ENCODE peak calls at places on chromosomes 16 and 17, in nine cellular contexts. T, I, O, X, H, P, U, V and R are unnamed samples.

GRCh38 chr17:41048441-41048840 is 1.3 kb upstream of the KRTAP2-1 start:
- DNase-seq in T (no peak), U (no peak), H (no peak), X (no peak), O (no peak), I (no peak), V (no peak), P (peak; percentile 60), R (no peak)

GRCh38 chr17:38534498-38534885 is 71.3 kb downstream of the SRCIN1 start:
- DNase-seq in P (no peak), V (no peak), T (no peak), U (no peak), X (no peak), H (no peak), I (no peak), O (no peak), R (no peak)

GRCh38 chr17:4235372-4236279 is 28.2 kb downstream of the ANKFY1 start:
- DNase-seq in T (no peak), I (no peak), X (no peak), H (no peak), U (no peak), O (no peak), P (peak; percentile 43), V (no peak), R (no peak)

GRCh38 chr16:84690088-84690819 is 9.5 kb upstream of the USP10 start:
- DNase-seq in O (no peak), V (no peak), X (no peak), I (no peak), H (peak; percentile 4), U (no peak), P (no peak), T (no peak), R (no peak)

GRCh38 chr16:72172105-72173034 is at the start of gene PMFBP1:
- DNase-seq in V (peak; percentile 62), X (peak; percentile 18), I (no peak), U (no peak), H (no peak), O (peak; percentile 3), P (peak; percentile 59), T (peak; percentile 39), R (no peak)

GRCh38 chr16:61791465-61791864 is 244.8 kb downstream of the CDH8 start:
- DNase-seq in X (no peak), T (no peak), I (no peak), U (no peak), H (no peak), V (no peak), O (no peak), P (no peak), R (no peak)

GRCh38 chr16:23072084-23072599 is 77.1 kb downstream of the USP31 start:
- DNase-seq in P (peak; percentile 77), O (peak; percentile 56), V (peak; percentile 90), U (no peak), X (peak; percentile 84), T (peak; percentile 88), I (peak; percentile 66), H (no peak), R (peak; percentile 85)

GRCh38 chr17:2235792-2236365 is 67.7 kb downstream of the SMG6 start:
- DNase-seq in P (no peak), X (no peak), O (no peak), V (no peak), U (no peak), T (peak; percentile 46), I (no peak), H (no peak), R (no peak)

GRCh38 chr17:46771601-46772012 is 46.9 kb downstream of the WNT3 start:
- DNase-seq in O (no peak), I (no peak), P (no peak), H (no peak), V (no peak), U (no peak), X (peak; percentile 37), T (no peak), R (no peak)

GRCh38 chr17:28925912-28926365 is 23.1 kb upstream of the DHRS13 start:
- DNase-seq in I (no peak), O (no peak), T (no peak), P (peak; percentile 92), U (no peak), V (peak; percentile 88), H (no peak), X (no peak), R (no peak)

GRCh38 chr17:27974531-27975145 is 67.8 kb upstream of the NLK start:
- DNase-seq in O (no peak), V (no peak), T (no peak), U (no peak), I (no peak), H (no peak), X (no peak), P (no peak), R (no peak)

GRCh38 chr16:22358000-22358399 is 16.4 kb downstream of the CDR2 start:
- DNase-seq in T (no peak), O (no peak), X (no peak), U (no peak), P (no peak), H (no peak), I (no peak), V (peak; percentile 44), R (no peak)

GRCh38 chr16:59748531-59748930 is 1014.4 kb upstream of the GOT2 start:
- DNase-seq in U (no peak), T (no peak), X (no peak), I (no peak), H (no peak), P (no peak), V (no peak), O (no peak), R (no peak)

GRCh38 chr16:456891-457483 is 31.5 kb downstream of the RAB11FIP3 start:
- DNase-seq in X (no peak), I (no peak), T (no peak), H (no peak), V (peak; percentile 56), P (peak; percentile 56), O (no peak), U (no peak), R (peak; percentile 70)
- H3K4me3 ChIP-seq in X (no peak overlapping the region), I (no peak overlapping the region), T (peak overlapping the region; percentile 43), H (no peak overlapping the region), V (no peak overlapping the region), P (no peak overlapping the region), O (no peak overlapping the region), U (no peak overlapping the region), R (no peak overlapping the region)

GRCh38 chr16:6265956-6266355 is 1066.7 kb upstream of the RBFOX1 start:
- DNase-seq in O (no peak), V (no peak), T (no peak), H (no peak), I (no peak), P (no peak), U (no peak), X (no peak), R (no peak)
- H3K27ac ChIP-seq in O (no peak overlapping the region), V (no peak overlapping the region), T (no peak overlapping the region), H (no peak overlapping the region), I (no peak overlapping the region), P (no peak overlapping the region), U (no peak overlapping the region), X (no peak overlapping the region), R (no peak overlapping the region)

GRCh38 chr17:80101160-80101945 is at the start of gene GAA:
- DNase-seq in U (peak; percentile 68), I (peak; percentile 78), V (peak; percentile 83), T (peak; percentile 89), P (peak; percentile 76), X (peak; percentile 88), O (peak; percentile 91), H (peak; percentile 97), R (peak; percentile 93)
- TF ChIP-seq POLR2A in U (peak; percentile 79), I (no peak), V (peak; percentile 82), T (peak; percentile 82), P (peak; percentile 50), X (no peak), O (peak; percentile 93), H (no peak), R (peak; percentile 65)

DNA sequence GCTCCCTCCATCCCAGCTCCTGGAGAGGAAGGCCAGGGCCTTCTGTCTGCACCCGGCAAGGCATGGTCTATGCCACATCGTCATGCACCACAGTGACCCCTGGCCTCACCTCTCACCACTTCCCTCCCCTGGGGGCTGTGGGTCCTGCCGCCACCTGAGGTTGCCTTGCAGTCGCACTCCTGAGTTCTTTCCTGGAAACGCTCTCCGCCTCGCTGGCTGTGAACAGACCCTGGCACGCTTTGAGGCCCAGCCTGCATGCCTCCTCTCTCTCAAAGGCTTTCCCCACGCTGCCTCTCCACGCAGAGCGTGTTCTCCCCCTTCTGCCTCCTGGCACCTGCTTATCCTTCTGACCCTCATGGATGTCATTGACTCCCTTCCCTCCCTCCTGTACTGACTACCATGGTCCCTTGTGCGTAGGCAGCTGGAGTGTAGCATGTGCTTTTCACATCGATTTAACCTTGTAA is 45.4 kb downstream of the SEC14L1 start:
- DNase-seq in V (no peak), U (no peak), I (no peak), T (peak; percentile 26), O (no peak), P (no peak), H (no peak), X (no peak), R (peak; percentile 33)
- H3K4me3 ChIP-seq in V (no peak overlapping the region), U (no peak overlapping the region), I (no peak overlapping the region), T (no peak overlapping the region), O (no peak overlapping the region), P (no peak overlapping the region), H (no peak overlapping the region), X (no peak overlapping the region), R (no peak overlapping the region)